ENCODE peak calls at places on chromosomes 3 and 15, in seven cellular contexts. W, F, C, O, L, N and G are unnamed samples.

GRCh38 chr3:4447600-4448561 is 19.2 kb downstream of the SUMF1 start:
- DNase-seq in W (no peak), F (no peak), C (no peak), O (no peak), L (no peak), N (no peak), G (no peak)

GRCh38 chr3:38158472-38158871 is 6.9 kb upstream of the OXSR1 start:
- DNase-seq in W (no peak), F (no peak), C (no peak), O (no peak), L (no peak), N (no peak), G (no peak)

GRCh38 chr3:35664460-35664919 is 25.2 kb downstream of the ARPP21 start:
- DNase-seq in W (peak; percentile 45), F (peak; percentile 23), C (no peak), O (peak; percentile 9), L (peak; percentile 68), N (peak; percentile 91), G (no peak)

GRCh38 chr3:73086071-73086494 is 24.6 kb downstream of the EBLN2 start:
- DNase-seq in W (peak; percentile 69), F (peak; percentile 51), C (peak; percentile 35), O (peak; percentile 68), L (peak; percentile 78), N (no peak), G (peak; percentile 67)

GRCh38 chr3:116946376-116946775 is 236.8 kb downstream of the TUSC7 start:
- DNase-seq in W (no peak), F (no peak), C (no peak), O (no peak), L (no peak), N (no peak), G (no peak)

GRCh38 chr3:34837848-34838741 is 801.2 kb upstream of the ARPP21 start:
- DNase-seq in W (no peak), F (no peak), C (no peak), O (no peak), L (no peak), N (no peak), G (no peak)

GRCh38 chr3:99909714-99910508 is 92.2 kb downstream of the CMSS1 start:
- DNase-seq in W (peak; percentile 61), F (no peak), C (no peak), O (peak; percentile 89), L (no peak), N (no peak), G (no peak)

GRCh38 chr3:160132226-160132625 is 93.0 kb upstream of the C3orf80 start:
- DNase-seq in W (no peak), F (peak; percentile 29), C (no peak), O (no peak), L (no peak), N (no peak), G (no peak)

GRCh38 chr3:29344154-29344553 is 63.3 kb downstream of the RBMS3 start:
- DNase-seq in W (no peak), F (no peak), C (no peak), O (no peak), L (no peak), N (no peak), G (no peak)

GRCh38 chr3:182909318-182910040 is 70.9 kb downstream of the DCUN1D1 start:
- DNase-seq in W (peak; percentile 39), F (no peak), C (no peak), O (peak; percentile 44), L (no peak), N (no peak), G (peak; percentile 45)

GRCh38 chr15:96428742-96429141 is 98.2 kb downstream of the NR2F2 start:
- DNase-seq in W (peak; percentile 97), F (no peak), C (no peak), O (peak; percentile 97), L (no peak), N (peak; percentile 59), G (no peak)

GRCh38 chr3:150922611-150923010 is 17.4 kb upstream of the MINDY4B start:
- DNase-seq in W (no peak), F (no peak), C (no peak), O (peak; percentile 45), L (peak; percentile 79), N (no peak), G (peak; percentile 70)

GRCh38 chr3:30616347-30617027 is 10.1 kb downstream of the TGFBR2 start:
- DNase-seq in W (no peak), F (no peak), C (no peak), O (no peak), L (no peak), N (no peak), G (no peak)

GRCh38 chr3:143433787-143434378 is 314.3 kb downstream of the CHST2 start:
- DNase-seq in W (no peak), F (no peak), C (no peak), O (peak; percentile 14), L (peak; percentile 65), N (no peak), G (no peak)

GRCh38 chr15:36595625-36596024 is 16.2 kb downstream of the CDIN1 start:
- DNase-seq in W (no peak), F (no peak), C (no peak), O (no peak), L (no peak), N (no peak), G (no peak)

GRCh38 chr3:136122006-136122405 is 74.1 kb downstream of the MSL2 start:
- DNase-seq in W (no peak), F (no peak), C (no peak), O (peak; percentile 23), L (no peak), N (no peak), G (no peak)

GRCh38 chr15:72616491-72617210 is 37.8 kb upstream of the GOLGA6B start:
- DNase-seq in W (no peak), F (no peak), C (no peak), O (no peak), L (peak; percentile 41), N (no peak), G (no peak)

GRCh38 chr3:127367593-127367992 is 79.7 kb upstream of the PRR20G start:
- DNase-seq in W (no peak), F (no peak), C (no peak), O (no peak), L (no peak), N (no peak), G (no peak)

GRCh38 chr3:38549957-38550840 is 54.1 kb downstream of the EXOG start:
- DNase-seq in W (no peak), F (no peak), C (no peak), O (no peak), L (peak; percentile 35), N (no peak), G (no peak)

GRCh38 chr3:140391041-140391440 is 286.8 kb upstream of the TRIM42 start:
- DNase-seq in W (no peak), F (no peak), C (no peak), O (no peak), L (peak; percentile 42), N (no peak), G (no peak)

GRCh38 chr15:60283936-60284335 is 113.8 kb downstream of the ANXA2 start:
- DNase-seq in W (no peak), F (no peak), C (no peak), O (no peak), L (no peak), N (no peak), G (no peak)

GRCh38 chr3:12224181-12225147 is 64.4 kb upstream of the PPARG start:
- DNase-seq in W (peak; percentile 96), F (no peak), C (no peak), O (no peak), L (peak; percentile 66), N (no peak), G (no peak)

GRCh38 chr3:105351821-105352220 is 14.9 kb upstream of the ALCAM start:
- DNase-seq in W (peak; percentile 47), F (no peak), C (no peak), O (peak; percentile 82), L (no peak), N (no peak), G (no peak)

GRCh38 chr3:41630017-41630416 is 331.9 kb downstream of the ULK4 start:
- DNase-seq in W (no peak), F (no peak), C (no peak), O (no peak), L (no peak), N (no peak), G (no peak)

GRCh38 chr3:41630708-41631107 is 331.2 kb downstream of the ULK4 start:
- DNase-seq in W (no peak), F (no peak), C (no peak), O (no peak), L (no peak), N (no peak), G (no peak)

GRCh38 chr3:41627477-41628087 is 334.3 kb downstream of the ULK4 start:
- DNase-seq in W (no peak), F (no peak), C (no peak), O (no peak), L (no peak), N (no peak), G (no peak)

GRCh38 chr3:41632705-41633104 is 329.2 kb downstream of the ULK4 start:
- DNase-seq in W (no peak), F (no peak), C (no peak), O (no peak), L (no peak), N (no peak), G (no peak)

DNA sequence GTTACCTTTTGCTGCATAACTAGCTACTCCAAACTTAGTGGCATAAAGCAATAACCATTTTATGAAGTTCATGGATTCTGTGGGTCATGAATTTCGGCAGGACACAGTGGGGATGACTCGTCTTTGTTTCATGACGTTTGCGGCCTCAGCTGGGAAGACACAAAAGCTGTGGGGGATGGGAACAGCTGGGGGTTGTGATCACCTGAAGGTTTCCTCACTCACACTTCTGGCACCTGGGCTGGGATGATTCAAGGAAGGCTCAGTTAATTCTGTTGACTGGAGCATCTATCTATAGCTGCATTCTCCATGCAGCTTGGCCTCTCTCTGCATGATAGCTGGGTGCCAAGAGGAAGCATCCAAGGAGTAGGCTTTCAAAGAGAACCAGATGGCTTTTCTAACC is 332.8 kb downstream of the ULK4 start:
- DNase-seq in W (no peak), F (no peak), C (no peak), O (no peak), L (peak; percentile 72), N (no peak), G (no peak)
- H3K4me1 ChIP-seq in W (no peaks in the 10 kb centered on the region), F (no peaks in the 10 kb centered on the region), C (no peaks in the 10 kb centered on the region), O (no peaks in the 10 kb centered on the region), L (peaks cover 3% of the 10 kb centered on the region), N (no peaks in the 10 kb centered on the region), G (no peaks in the 10 kb centered on the region)

GRCh38 chr3:9379327-9379726 is 16.5 kb downstream of the THUMPD3 start:
- DNase-seq in W (no peak), F (no peak), C (no peak), O (no peak), L (no peak), N (no peak), G (no peak)
- H3K36me3 ChIP-seq in W (peaks cover 7% of the 10 kb centered on the region), F (peaks cover 24% of the 10 kb centered on the region), C (peaks cover 15% of the 10 kb centered on the region), O (peaks cover 55% of the 10 kb centered on the region), L (peaks cover 90% of the 10 kb centered on the region), N (peaks cover 96% of the 10 kb centered on the region), G (peaks cover 76% of the 10 kb centered on the region)

DNA sequence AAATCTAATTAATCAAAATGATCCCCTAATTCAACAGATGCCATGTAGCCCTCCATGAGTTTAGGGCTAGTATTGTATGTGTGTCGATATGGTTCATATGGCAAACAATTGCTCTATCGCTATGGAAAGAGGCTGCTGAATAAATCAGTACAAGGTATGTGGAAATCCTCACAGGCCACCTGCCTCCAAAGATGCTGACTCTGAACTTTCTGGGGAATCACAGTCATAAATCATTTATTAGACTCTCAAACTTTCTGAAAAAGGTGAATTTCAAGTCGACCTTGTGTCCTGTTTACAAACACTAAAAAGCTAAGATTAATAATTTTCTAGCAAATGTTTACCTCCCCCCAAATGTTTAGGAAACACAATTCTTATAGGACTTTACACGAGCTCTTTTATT is 462.6 kb downstream of the GABRG3 start:
- DNase-seq in W (no peak), F (no peak), C (no peak), O (no peak), L (no peak), N (no peak), G (no peak)
- H3K9me3 ChIP-seq in W (no peaks in the 10 kb centered on the region), F (no peaks in the 10 kb centered on the region), C (no peaks in the 10 kb centered on the region), O (no peaks in the 10 kb centered on the region), L (peaks cover 8% of the 10 kb centered on the region), N (no peaks in the 10 kb centered on the region), G (no peaks in the 10 kb centered on the region)

GRCh38 chr3:152197937-152198336 is 70.8 kb upstream of the MBNL1 start:
- DNase-seq in W (no peak), F (no peak), C (no peak), O (no peak), L (no peak), N (no peak), G (no peak)
- H3K4me1 ChIP-seq in W (no peaks in the 10 kb centered on the region), F (peaks cover 29% of the 10 kb centered on the region), C (no peaks in the 10 kb centered on the region), O (peaks cover 18% of the 10 kb centered on the region), L (peaks cover 9% of the 10 kb centered on the region), N (peaks cover 37% of the 10 kb centered on the region), G (no peaks in the 10 kb centered on the region)